ENCODE peak calls at places on chromosomes 13 and 19, in nine cellular contexts. Z is brain microvascular endothelial cell, F is stomach, Y is pancreas, O is substantia nigra, L is mesendoderm, X is sigmoid colon, R is aorta, P is ascending aorta. A is an unnamed sample.

GRCh38 chr13:21124853-21125252 is 51.5 kb downstream of the SKA3 start:
- DNase-seq in Z (peak), F (no peak), Y (no peak), O (no peak), L (no peak), X (no peak), R (no peak), P (no peak), A (no peak)

GRCh38 chr13:98239156-98240076 is 62.3 kb upstream of the RNF113B start:
- DNase-seq in Z (no peak), F (no peak), Y (no peak), O (no peak), L (no peak), X (no peak), R (no peak), P (no peak), A (no peak)

GRCh38 chr13:32211788-32212187 is 103.4 kb downstream of the ZAR1L start:
- DNase-seq in Z (peak), F (no peak), Y (no peak), O (no peak), L (peak), X (peak), R (no peak), P (no peak), A (no peak)

GRCh38 chr13:112781881-112782361 is 92.1 kb downstream of the ATP11A start:
- DNase-seq in Z (no peak), F (peak), Y (peak), O (no peak), L (no peak), X (peak), R (peak), P (no peak), A (no peak)

GRCh38 chr19:34317311-34317927 is 47.6 kb upstream of the GPI start:
- DNase-seq in Z (no peak), F (no peak), Y (no peak), O (no peak), L (peak), X (peak), R (no peak), P (no peak), A (peak)

GRCh38 chr13:26614721-26615120 is 57.2 kb downstream of the WASF3 start:
- DNase-seq in Z (no peak), F (no peak), Y (no peak), O (no peak), L (no peak), X (no peak), R (no peak), P (no peak), A (no peak)

GRCh38 chr19:10517760-10518443 is 655 bp upstream of the S1PR5 start:
- DNase-seq in Z (peak), F (no peak), Y (no peak), O (no peak), L (peak), X (no peak), R (no peak), P (no peak), A (no peak)

GRCh38 chr19:6423499-6424189 is 967 bp downstream of the KHSRP start:
- DNase-seq in Z (peak), F (no peak), Y (no peak), O (no peak), L (peak), X (peak), R (peak), P (peak), A (no peak)

GRCh38 chr13:66424417-66424816 is 805.7 kb downstream of the PCDH9 start:
- DNase-seq in Z (no peak), F (no peak), Y (no peak), O (no peak), L (no peak), X (no peak), R (no peak), P (no peak), A (no peak)

GRCh38 chr19:48367855-48368254 is 3.7 kb downstream of the SYNGR4 start:
- DNase-seq in Z (no peak), F (peak), Y (no peak), O (no peak), L (no peak), X (no peak), R (no peak), P (no peak), A (no peak)

GRCh38 chr19:47124937-47125668 is 5.5 kb upstream of the SAE1 start:
- DNase-seq in Z (peak), F (no peak), Y (no peak), O (no peak), L (peak), X (no peak), R (peak), P (no peak), A (no peak)

GRCh38 chr13:45055902-45056648 is 64.2 kb upstream of the GTF2F2 start:
- DNase-seq in Z (no peak), F (no peak), Y (no peak), O (no peak), L (peak), X (peak), R (no peak), P (no peak), A (no peak)

GRCh38 chr19:38402623-38402966 is 298 bp upstream of the FAM98C start:
- DNase-seq in Z (no peak), F (no peak), Y (no peak), O (no peak), L (no peak), X (no peak), R (no peak), P (no peak), A (no peak)

GRCh38 chr19:58511353-58512208 is at the start of gene SLC27A5:
- DNase-seq in Z (no peak), F (no peak), Y (peak), O (no peak), L (no peak), X (no peak), R (no peak), P (no peak), A (no peak)

GRCh38 chr13:74771964-74772363 is 637.8 kb upstream of the KLF12 start:
- DNase-seq in Z (peak), F (no peak), Y (no peak), O (no peak), L (no peak), X (no peak), R (no peak), P (no peak), A (no peak)

GRCh38 chr13:112007191-112007590 is 59.8 kb upstream of the SOX1 start:
- DNase-seq in Z (no peak), F (no peak), Y (no peak), O (no peak), L (no peak), X (no peak), R (peak), P (no peak), A (no peak)

GRCh38 chr13:63741029-63741813 is 2325.6 kb upstream of the PCDH20 start:
- DNase-seq in Z (no peak), F (no peak), Y (no peak), O (no peak), L (no peak), X (peak), R (peak), P (no peak), A (no peak)

GRCh38 chr19:4519172-4519496 is 848 bp upstream of the PLIN4 start:
- DNase-seq in Z (no peak), F (no peak), Y (no peak), O (no peak), L (no peak), X (no peak), R (no peak), P (no peak), A (no peak)

GRCh38 chr19:33906578-33907335 is 110.1 kb downstream of the KCTD15 start:
- DNase-seq in Z (peak), F (no peak), Y (peak), O (no peak), L (peak), X (no peak), R (peak), P (no peak), A (no peak)

GRCh38 chr19:20321139-20321656 is 154.2 kb downstream of the ZNF486 start:
- DNase-seq in Z (no peak), F (no peak), Y (peak), O (no peak), L (no peak), X (no peak), R (no peak), P (no peak), A (no peak)

GRCh38 chr19:5354403-5354802 is 13.8 kb upstream of the PTPRS start:
- DNase-seq in Z (peak), F (no peak), Y (no peak), O (no peak), L (peak), X (no peak), R (no peak), P (no peak), A (no peak)

GRCh38 chr19:42074513-42075363 is 1.2 kb upstream of the ZNF574 start:
- DNase-seq in Z (no peak), F (no peak), Y (no peak), O (peak), L (no peak), X (no peak), R (no peak), P (peak), A (no peak)

GRCh38 chr19:17488593-17489391 is 18.5 kb downstream of the SLC27A1 start:
- DNase-seq in Z (no peak), F (peak), Y (peak), O (no peak), L (peak), X (no peak), R (peak), P (no peak), A (peak)

GRCh38 chr13:74201530-74201929 is 67.3 kb upstream of the KLF12 start:
- DNase-seq in Z (no peak), F (no peak), Y (no peak), O (no peak), L (no peak), X (no peak), R (no peak), P (no peak), A (no peak)

GRCh38 chr13:75010941-75011340 is 471.0 kb downstream of the TBC1D4 start:
- DNase-seq in Z (no peak), F (no peak), Y (no peak), O (no peak), L (no peak), X (no peak), R (no peak), P (no peak), A (no peak)

GRCh38 chr13:96551540-96551939 is 442.7 kb downstream of the OXGR1 start:
- DNase-seq in Z (no peak), F (no peak), Y (no peak), O (no peak), L (peak), X (no peak), R (no peak), P (no peak), A (no peak)

GRCh38 chr13:78679329-78679728 is 20.4 kb upstream of the OBI1 start:
- DNase-seq in Z (no peak), F (no peak), Y (no peak), O (no peak), L (no peak), X (no peak), R (no peak), P (no peak), A (no peak)

DNA sequence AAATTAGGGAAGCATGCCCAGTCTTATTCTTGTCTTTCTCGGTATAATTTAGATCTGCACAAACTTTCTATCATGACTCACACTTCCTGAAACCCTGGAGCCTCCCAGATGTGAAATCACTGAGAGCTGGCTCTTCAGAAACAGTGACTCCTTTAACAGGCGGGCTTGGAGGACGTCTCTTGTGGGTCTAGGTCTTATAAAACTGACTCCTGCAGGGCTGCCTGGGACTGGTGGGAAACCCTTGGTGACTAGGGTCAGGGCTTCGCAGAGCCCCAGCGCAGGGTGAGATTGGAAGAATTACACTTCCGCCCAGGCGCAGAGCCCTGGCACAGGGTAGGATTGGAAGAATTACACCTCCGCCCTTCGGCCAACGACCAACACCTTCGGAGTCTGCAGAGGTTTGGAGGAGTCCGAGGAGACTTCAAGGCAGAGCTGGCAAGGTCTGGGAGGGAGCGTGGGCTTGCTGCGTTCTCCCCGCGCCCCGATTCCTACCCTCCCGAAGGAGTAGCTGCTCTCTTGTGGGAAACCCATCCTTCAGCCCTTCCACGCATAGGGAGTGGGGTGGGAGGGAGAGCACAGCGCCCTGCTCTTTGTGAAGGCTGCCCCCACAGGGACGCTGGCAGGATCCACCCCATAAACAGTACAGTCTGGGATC is 43.4 kb upstream of the MAP3K10 start:
- DNase-seq in Z (peak), F (no peak), Y (no peak), O (no peak), L (no peak), X (no peak), R (no peak), P (peak), A (no peak)
- H3K27ac ChIP-seq in Z (no peak), F (no peak), Y (no peak), O (no peak), L (no peak), X (no peak), R (no peak), P (no peak), A (no peak)

GRCh38 chr13:36297259-36297599 is 385 bp downstream of the CCDC169 start:
- DNase-seq in Z (no peak), F (no peak), Y (no peak), O (no peak), L (no peak), X (no peak), R (no peak), P (no peak), A (no peak)

GRCh38 chr13:36297600-36298338 is at the start of gene CCDC169:
- DNase-seq in Z (peak), F (peak), Y (peak), O (peak), L (peak), X (peak), R (peak), P (peak), A (peak)

GRCh38 chr13:36302289-36302688 is 4.7 kb upstream of the CCDC169 start:
- DNase-seq in Z (no peak), F (no peak), Y (no peak), O (no peak), L (no peak), X (no peak), R (no peak), P (no peak), A (no peak)

GRCh38 chr13:36294061-36294460 is 3.6 kb downstream of the CCDC169 start:
- DNase-seq in Z (no peak), F (no peak), Y (no peak), O (no peak), L (peak), X (no peak), R (no peak), P (no peak), A (no peak)

DNA sequence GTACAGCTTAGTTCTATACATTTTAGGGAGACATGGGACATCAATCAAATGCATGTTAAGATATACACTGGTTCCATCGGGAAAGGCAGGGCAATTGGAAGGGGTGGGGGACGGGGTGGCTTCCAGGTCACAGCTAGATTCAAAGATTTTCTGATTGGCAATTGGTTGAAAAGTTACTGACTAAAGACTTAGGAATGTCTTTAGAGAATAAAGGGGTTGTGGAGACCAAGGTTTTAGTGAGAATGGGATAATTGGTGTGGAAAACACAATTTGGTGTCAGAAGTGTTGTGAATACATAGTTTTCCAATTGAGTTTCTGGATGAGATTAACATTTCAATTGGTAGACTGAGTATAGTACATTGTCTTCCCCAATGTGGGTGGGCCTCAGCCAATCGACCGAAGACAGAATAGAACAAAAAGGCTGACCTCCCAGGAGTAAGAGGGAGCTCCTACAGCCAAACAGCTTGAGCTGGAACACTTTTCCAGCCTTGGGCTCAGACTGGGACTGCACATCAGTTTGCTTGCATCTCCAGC is 988 bp upstream of the CCDC169 start:
- DNase-seq in Z (no peak), F (no peak), Y (no peak), O (no peak), L (peak), X (peak), R (no peak), P (no peak), A (no peak)
- H3K27ac ChIP-seq in Z (no peak), F (peak), Y (no peak), O (no peak), L (peak), X (peak), R (no peak), P (no peak), A (no peak)

GRCh38 chr19:18517606-18518005 is 4.3 kb downstream of the ELL start:
- DNase-seq in Z (no peak), F (no peak), Y (no peak), O (no peak), L (no peak), X (no peak), R (no peak), P (no peak), A (no peak)

GRCh38 chr19:18510216-18510615 is 11.7 kb downstream of the ELL start:
- DNase-seq in Z (no peak), F (no peak), Y (no peak), O (no peak), L (no peak), X (no peak), R (no peak), P (no peak), A (no peak)

GRCh38 chr19:18515959-18516358 is 5.9 kb downstream of the ELL start:
- DNase-seq in Z (no peak), F (no peak), Y (no peak), O (no peak), L (no peak), X (no peak), R (no peak), P (no peak), A (no peak)

GRCh38 chr19:18514800-18515682 is 6.8 kb downstream of the ELL start:
- DNase-seq in Z (peak), F (peak), Y (peak), O (no peak), L (peak), X (peak), R (peak), P (peak), A (peak)

GRCh38 chr19:18513868-18514267 is 8.0 kb downstream of the ELL start:
- DNase-seq in Z (no peak), F (no peak), Y (no peak), O (no peak), L (no peak), X (peak), R (no peak), P (no peak), A (no peak)
- H3K27ac ChIP-seq in Z (peak), F (no peak), Y (no peak), O (no peak), L (no peak), X (peak), R (peak), P (peak), A (no peak)

DNA sequence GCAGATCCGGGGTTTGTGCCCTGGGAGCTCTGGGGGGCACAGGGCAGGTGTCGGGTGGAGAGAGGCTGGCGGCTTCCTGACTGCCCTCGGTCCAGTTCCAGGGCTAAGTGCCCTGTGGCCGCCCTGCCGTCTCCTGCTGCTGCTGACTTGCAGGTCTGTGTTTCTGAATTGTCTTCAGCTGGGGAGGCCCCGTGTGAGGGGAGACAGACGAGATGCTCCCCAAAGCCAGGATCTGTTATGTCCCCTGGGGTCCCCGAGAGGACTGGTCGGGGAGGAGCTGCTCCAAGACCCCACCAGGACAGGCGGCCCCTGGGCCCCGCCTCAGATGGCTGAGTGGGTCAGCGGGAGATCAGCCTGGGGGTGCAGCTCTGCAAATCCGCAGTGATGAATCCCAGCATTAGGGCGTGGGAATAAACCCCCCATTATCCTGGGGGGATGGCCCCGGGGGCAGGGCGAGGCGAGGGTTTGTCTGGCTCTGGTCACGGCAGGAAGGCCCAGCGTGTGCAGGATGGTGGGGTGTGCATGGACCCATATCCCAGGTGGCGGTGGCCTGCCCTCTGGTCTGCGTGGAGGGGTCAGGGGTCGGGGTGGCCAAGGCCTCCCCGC is 4.7 kb downstream of the HCN2 start:
- DNase-seq in Z (no peak), F (no peak), Y (no peak), O (no peak), L (no peak), X (no peak), R (no peak), P (no peak), A (no peak)
- H3K27ac ChIP-seq in Z (no peak), F (no peak), Y (no peak), O (no peak), L (no peak), X (no peak), R (no peak), P (no peak), A (no peak)

A was measured in CD4-positive, alpha-beta T cell.